ENCODE peak calls at places on chromosome X, in seven cellular contexts. D is WERI-Rb-1, B is thoracic aorta, X is spleen, V is B cell, P is OCI-LY7, F is GM10248. W is an unnamed sample.

GRCh38 chrX:122219226-122219625 is 964.9 kb upstream of the GRIA3 start:
- DNase-seq in D (no peak), B (no peak), X (no peak), V (no peak), P (no peak), F (no peak), W (no peak)

GRCh38 chrX:80513620-80514019 is 93.4 kb downstream of the TENT5D start:
- DNase-seq in D (no peak), B (no peak), X (no peak), V (no peak), P (no peak), F (no peak), W (no peak)

GRCh38 chrX:9396930-9397329 is 67.9 kb upstream of the TBL1X start:
- DNase-seq in D (no peak), B (no peak), X (no peak), V (no peak), P (no peak), F (no peak), W (no peak)

GRCh38 chrX:135340827-135341226 is 31.5 kb downstream of the ETDC start:
- DNase-seq in D (no peak), B (no peak), X (no peak), V (no peak), P (no peak), F (no peak), W (no peak)

GRCh38 chrX:116749943-116750342 is 287.2 kb upstream of the CT83 start:
- DNase-seq in D (no peak), B (no peak), X (no peak), V (no peak), P (no peak), F (no peak), W (no peak)

GRCh38 chrX:13888284-13888683 is 71.4 kb upstream of the GPM6B start:
- DNase-seq in D (no peak), B (no peak), X (no peak), V (no peak), P (no peak), F (no peak), W (no peak)

GRCh38 chrX:149639568-149639967 is 8.0 kb upstream of the TMEM185A start:
- DNase-seq in D (no peak), B (no peak), X (no peak), V (no peak), P (no peak), F (no peak), W (no peak)

GRCh38 chrX:69060631-69061408 is 104.4 kb downstream of the PJA1 start:
- DNase-seq in D (peak; percentile 48), B (no peak), X (no peak), V (no peak), P (no peak), F (no peak), W (no peak)

GRCh38 chrX:12894074-12894691 is 12.2 kb upstream of the TLR8 start:
- DNase-seq in D (peak; percentile 29), B (no peak), X (peak; percentile 79), V (peak; percentile 77), P (peak; percentile 75), F (peak; percentile 36), W (peak; percentile 57)

GRCh38 chrX:109635151-109635550 is 10.2 kb upstream of the KCNE5 start:
- DNase-seq in D (no peak), B (no peak), X (no peak), V (peak; percentile 20), P (peak; percentile 29), F (no peak), W (peak; percentile 31)

GRCh38 chrX:49165901-49166881 is 3.6 kb downstream of the MAGIX start:
- DNase-seq in D (no peak), B (no peak), X (peak; percentile 94), V (peak; percentile 79), P (peak; percentile 88), F (peak; percentile 43), W (peak; percentile 59)
- TF ChIP-seq CTCF in D (no peak), B (no peak), X (no peak), V (no peak), P (peak; percentile 47), F (peak; percentile 32), W (peak; percentile 25)

GRCh38 chrX:129323115-129323514 is 200.2 kb downstream of the SMARCA1 start:
- DNase-seq in D (no peak), B (no peak), X (no peak), V (no peak), P (no peak), F (no peak), W (no peak)

GRCh38 chrX:129316461-129316860 is 206.8 kb downstream of the SMARCA1 start:
- DNase-seq in D (no peak), B (no peak), X (no peak), V (no peak), P (no peak), F (no peak), W (no peak)

GRCh38 chrX:129318375-129318774 is 204.9 kb downstream of the SMARCA1 start:
- DNase-seq in D (no peak), B (no peak), X (no peak), V (no peak), P (peak; percentile 7), F (no peak), W (peak; percentile 3)
- TF ChIP-seq CTCF in D (peak; percentile 14), B (no peak), X (no peak), V (no peak), P (peak; percentile 72), F (peak; percentile 10), W (peak; percentile 26)

DNA sequence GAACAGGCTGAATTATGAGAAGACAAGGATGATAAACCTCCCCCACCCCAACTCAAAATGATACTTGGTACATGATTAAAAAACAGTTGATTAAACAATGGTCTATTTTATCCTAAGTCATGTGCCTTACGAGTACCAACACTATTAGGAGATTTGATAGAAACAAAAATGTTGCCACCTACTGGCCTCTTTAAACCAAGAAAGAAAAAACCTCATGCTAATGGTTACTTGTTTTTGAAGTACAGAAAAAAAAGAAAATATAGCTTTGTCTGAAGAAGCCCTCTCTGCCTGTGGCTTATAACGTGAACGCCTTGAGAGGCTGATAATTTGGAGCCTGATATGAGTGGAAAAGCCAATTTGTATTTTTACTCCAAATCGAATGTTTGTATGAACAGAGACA is 538.2 kb downstream of the DMD start:
- DNase-seq in D (no peak), B (no peak), X (no peak), V (peak; percentile 2), P (peak; percentile 30), F (no peak), W (peak; percentile 6)
- TF ChIP-seq CTCF in D (no peak), B (no peak), X (no peak), V (no peak), P (peak; percentile 66), F (no peak), W (peak; percentile 35)

GRCh38 chrX:154460326-154460725 is 2.2 kb downstream of the PLXNA3 start:
- DNase-seq in D (peak; percentile 40), B (no peak), X (no peak), V (no peak), P (no peak), F (no peak), W (no peak)
- TF ChIP-seq CTCF in D (peak; percentile 24), B (peak; percentile 15), X (no peak), V (no peak), P (no peak), F (no peak), W (no peak)

DNA sequence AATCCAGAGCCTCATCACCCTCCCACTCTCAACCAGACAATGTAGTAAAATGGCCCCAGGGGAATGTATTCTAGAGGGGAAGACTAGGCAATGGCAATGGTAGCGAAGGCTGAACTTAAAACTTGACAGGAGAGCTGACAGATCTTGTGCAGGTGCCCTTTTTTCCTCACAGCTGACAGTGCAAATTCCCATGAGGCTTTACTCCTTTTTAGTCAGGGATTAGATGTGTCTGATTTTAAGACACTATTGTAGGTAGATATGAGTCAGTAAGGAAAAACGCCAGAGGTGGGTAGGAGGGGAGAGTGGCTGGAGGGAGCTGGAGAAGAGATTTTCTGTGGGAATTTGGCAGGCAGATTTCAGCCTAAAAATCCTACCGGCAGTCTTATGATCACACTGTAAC is 10.7 kb downstream of the CAPN6 start:
- DNase-seq in D (no peak), B (no peak), X (no peak), V (no peak), P (no peak), F (no peak), W (no peak)
- TF ChIP-seq CTCF in D (no peak), B (no peak), X (no peak), V (no peak), P (no peak), F (no peak), W (no peak)

DNA sequence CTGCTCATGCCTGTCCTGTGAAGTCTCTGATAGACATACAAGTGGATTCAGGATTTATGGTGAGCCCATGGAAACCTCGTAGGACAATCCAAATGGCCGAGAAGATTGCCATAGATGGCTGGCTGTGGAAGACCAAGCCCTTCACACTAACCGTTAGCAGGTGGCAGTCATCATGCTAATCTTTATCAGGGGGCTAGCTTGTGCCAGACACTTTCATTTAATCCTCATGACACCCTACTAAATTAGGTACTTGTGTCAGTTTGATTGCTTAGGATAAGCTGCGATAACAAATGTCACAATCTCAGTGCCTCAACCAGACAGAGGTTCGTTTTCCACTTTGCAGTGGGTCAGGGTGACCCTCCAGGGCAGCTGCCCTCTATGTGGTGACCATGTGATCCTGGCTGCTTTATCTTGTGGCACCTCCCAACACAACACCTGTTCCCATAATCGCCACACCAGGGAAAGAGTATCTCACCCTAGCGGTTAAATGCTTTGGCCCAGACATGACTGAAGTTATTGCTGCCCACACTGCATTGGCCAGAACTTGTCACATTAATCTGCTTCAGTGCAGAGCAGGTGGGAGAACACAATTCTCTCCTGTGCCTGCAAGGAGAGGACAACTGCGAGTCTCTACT is 60.8 kb downstream of the REPS2 start:
- DNase-seq in D (peak; percentile 62), B (no peak), X (no peak), V (no peak), P (peak; percentile 47), F (peak; percentile 14), W (peak; percentile 34)
- TF ChIP-seq CTCF in D (peak; percentile 69), B (peak; percentile 25), X (peak; percentile 18), V (no peak), P (peak; percentile 70), F (peak; percentile 16), W (peak; percentile 42)

DNA sequence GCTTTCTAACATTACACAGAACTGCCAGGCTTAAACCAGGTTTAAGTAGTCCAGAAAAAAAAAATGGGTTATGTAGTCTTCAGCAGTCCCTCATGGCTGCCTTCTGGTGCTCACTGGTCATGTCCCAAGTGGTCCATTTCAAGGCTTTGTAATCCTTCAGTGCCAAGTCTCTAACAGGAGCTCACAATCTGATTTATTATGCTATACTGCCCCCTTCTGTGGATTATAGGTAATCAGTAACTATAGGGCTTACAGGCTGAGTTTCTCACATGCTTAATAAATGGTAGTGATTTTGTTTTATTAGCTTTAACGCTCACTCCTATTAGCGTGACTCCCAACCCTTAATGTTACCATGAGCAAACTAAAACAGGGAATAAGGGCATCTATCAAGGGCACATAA is 92.5 kb upstream of the EDA2R start:
- DNase-seq in D (no peak), B (no peak), X (no peak), V (peak; percentile 31), P (peak; percentile 45), F (peak; percentile 15), W (peak; percentile 23)
- TF ChIP-seq CTCF in D (peak; percentile 29), B (peak; percentile 26), X (peak; percentile 35), V (no peak), P (peak; percentile 69), F (no peak), W (peak; percentile 55)

W was measured in GM13977.